ENCODE peak calls at places on chromosomes 6 and 20, in five cellular contexts. R is lung, P is astrocyte of the spinal cord, S is right atrium auricular region, K is transverse colon. Y is an unnamed sample.

GRCh38 chr6:165647041-165647440 is 16.0 kb downstream of the PDE10A start:
- DNase-seq in R (no peak), P (no peak), K (no peak), S (no peak), Y (no peak)

GRCh38 chr6:15897063-15897934 is 231.6 kb upstream of the MYLIP start:
- DNase-seq in S (peak), K (no peak), R (peak), P (no peak), Y (peak)

GRCh38 chr6:71457883-71458282 is 169.3 kb downstream of the OGFRL1 start:
- DNase-seq in S (no peak), R (no peak), K (no peak), P (no peak), Y (no peak)

GRCh38 chr6:66751630-66752029 is 1044.6 kb upstream of the EYS start:
- DNase-seq in P (no peak), K (no peak), R (no peak), S (no peak), Y (no peak)

GRCh38 chr6:26270903-26271639 is 93.9 kb upstream of the BTN3A2 start:
- DNase-seq in S (peak), K (peak), P (peak), R (peak), Y (peak)

GRCh38 chr6:159002432-159003160 is 2.6 kb upstream of the RSPH3 start:
- DNase-seq in R (no peak), P (peak), K (no peak), S (no peak), Y (peak)

GRCh38 chr6:132004668-132005067 is 53.5 kb upstream of the CCN2 start:
- DNase-seq in K (no peak), S (no peak), P (no peak), R (no peak), Y (no peak)

GRCh38 chr6:70838907-70839285 is 118.0 kb downstream of the B3GAT2 start:
- DNase-seq in R (no peak), K (no peak), S (no peak), P (no peak), Y (no peak)

GRCh38 chr6:88650029-88650619 is 313.3 kb downstream of the RNGTT start:
- DNase-seq in R (no peak), P (peak), K (no peak), S (no peak), Y (peak)

GRCh38 chr20:52972190-52972937 is at the start of gene TSHZ2:
- DNase-seq in S (no peak), P (peak), K (no peak), R (peak), Y (peak)

GRCh38 chr6:32971581-32972352 is 3.4 kb downstream of the BRD2 start:
- DNase-seq in S (peak), P (peak), R (peak), K (peak), Y (peak)

GRCh38 chr6:45608252-45608911 is 230.6 kb upstream of the SUPT3H start:
- DNase-seq in S (no peak), R (no peak), P (peak), K (no peak), Y (peak)

GRCh38 chr6:137102851-137103492 is 58.2 kb upstream of the IL20RA start:
- DNase-seq in S (no peak), P (no peak), R (no peak), K (no peak), Y (no peak)

GRCh38 chr6:52538921-52539354 is 37.9 kb downstream of the TRAM2 start:
- DNase-seq in K (no peak), P (no peak), S (no peak), R (no peak), Y (peak)

GRCh38 chr20:18943542-18943941 is 130.0 kb downstream of the SCP2D1 start:
- DNase-seq in S (no peak), P (no peak), R (no peak), K (no peak), Y (no peak)

DNA sequence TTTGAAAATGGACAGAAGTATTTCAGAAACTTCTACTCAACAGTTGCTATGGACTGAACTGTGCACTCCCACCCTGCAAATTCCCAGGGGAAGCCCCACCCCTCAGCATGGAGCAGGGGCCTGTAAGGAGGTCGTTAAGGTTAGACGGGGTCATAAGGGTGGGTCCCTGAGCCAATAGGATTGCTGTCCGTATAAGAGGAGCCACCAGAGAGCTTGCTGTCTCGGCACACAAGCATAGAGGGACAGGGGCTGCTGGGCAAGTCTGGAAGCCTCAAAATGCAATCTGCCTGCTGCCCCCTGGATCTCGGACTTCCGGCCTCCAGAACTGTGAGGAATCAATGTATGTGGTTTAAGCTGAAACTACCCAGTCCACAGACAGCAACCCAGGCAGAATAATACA is 37.4 kb upstream of the AFDN start:
- DNase-seq in S (no peak), P (no peak), R (no peak), K (no peak), Y (no peak)
- H3K4me3 ChIP-seq in S (no peak), P (no peak), R (no peak), K (no peak), Y (no peak)

GRCh38 chr20:1298888-1299511 is 29.9 kb downstream of the SDCBP2 start:
- DNase-seq in R (no peak), S (no peak), P (no peak), K (no peak), Y (no peak)

GRCh38 chr20:1298166-1298565 is 30.8 kb downstream of the SDCBP2 start:
- DNase-seq in P (no peak), R (no peak), K (no peak), S (no peak), Y (no peak)

GRCh38 chr20:1300083-1300840 is 28.7 kb downstream of the SDCBP2 start:
- DNase-seq in S (no peak), K (no peak), R (no peak), P (no peak), Y (no peak)

GRCh38 chr20:1301031-1301529 is 27.9 kb downstream of the SDCBP2 start:
- DNase-seq in K (no peak), P (peak), R (no peak), S (no peak), Y (peak)

DNA sequence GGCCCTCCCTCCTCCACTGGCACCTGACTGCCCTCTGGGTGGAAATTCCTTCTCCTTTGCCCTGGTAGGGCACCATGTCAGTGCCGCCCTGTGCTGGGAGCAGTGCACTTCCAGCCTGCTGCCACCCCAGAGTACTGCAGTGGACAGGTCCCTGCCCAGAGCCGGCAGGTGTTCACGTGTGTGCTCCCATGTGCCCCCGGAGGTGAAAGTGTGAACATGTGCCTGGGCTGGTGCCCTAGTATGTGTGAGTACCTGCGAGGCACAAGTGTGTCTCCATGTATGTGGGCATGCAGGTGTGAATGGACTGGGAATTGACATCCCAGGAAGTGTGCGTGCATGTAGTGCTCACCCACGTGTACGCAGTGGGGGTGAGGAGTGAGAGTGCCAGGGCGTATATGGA is 29.4 kb downstream of the SDCBP2 start:
- DNase-seq in P (no peak), K (no peak), R (no peak), S (no peak), Y (no peak)
- TF ChIP-seq CTCF in P (peak), K (no peak), R (no peak), S (no peak), Y (peak)

GRCh38 chr20:63026582-63027424 is 20.0 kb upstream of the BHLHE23 start:
- DNase-seq in S (no peak), R (no peak), P (no peak), K (no peak), Y (no peak)

GRCh38 chr20:63024573-63025392 is 18.0 kb upstream of the BHLHE23 start:
- DNase-seq in S (no peak), K (no peak), P (no peak), R (no peak), Y (no peak)

GRCh38 chr20:63027425-63028389 is 20.9 kb upstream of the BHLHE23 start:
- DNase-seq in K (no peak), R (no peak), P (no peak), S (no peak), Y (no peak)

GRCh38 chr20:63023836-63024571 is 17.2 kb upstream of the BHLHE23 start:
- DNase-seq in P (no peak), K (no peak), S (no peak), R (no peak), Y (no peak)

GRCh38 chr20:63025534-63026331 is 19.0 kb upstream of the BHLHE23 start:
- DNase-seq in K (no peak), R (no peak), P (no peak), S (no peak), Y (peak)
- H3K4me3 ChIP-seq in K (no peak), R (no peak), P (no peak), S (no peak), Y (no peak)

DNA sequence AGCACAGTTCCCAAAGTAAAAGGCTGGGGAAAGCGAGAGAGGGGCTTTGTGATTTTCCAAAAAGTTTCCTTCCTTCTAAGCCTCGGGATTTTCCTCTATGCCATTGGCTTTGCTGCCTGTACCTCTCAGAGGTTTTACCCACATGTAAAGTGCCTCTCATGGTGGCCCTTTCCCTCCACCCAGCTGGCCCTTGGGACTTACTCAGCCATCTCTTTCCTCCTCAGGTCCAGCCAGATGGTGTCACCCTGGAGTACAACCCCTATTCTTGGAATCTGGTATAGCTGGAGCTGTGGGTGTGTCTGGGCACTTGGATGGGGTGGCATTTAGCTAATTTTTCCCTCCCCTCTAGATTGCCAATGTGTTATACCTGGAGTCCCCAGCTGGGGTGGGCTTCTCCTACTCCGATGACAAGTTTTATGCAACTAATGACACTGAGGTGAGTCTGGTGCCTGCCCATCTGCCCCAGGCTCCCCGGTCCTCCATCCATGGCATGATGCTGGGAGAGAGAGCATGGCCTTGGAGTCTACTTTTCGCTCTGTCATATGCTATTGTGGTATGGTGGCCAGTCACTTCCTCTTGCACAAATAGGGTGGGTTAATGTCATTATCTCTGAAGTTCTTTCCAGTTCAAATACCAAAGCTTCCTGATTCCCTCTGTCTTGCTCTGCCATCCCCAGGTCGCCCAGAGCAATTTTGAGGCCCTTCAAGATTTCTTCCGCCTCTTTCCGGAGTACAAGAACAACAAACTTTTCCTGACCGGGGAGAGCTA is 1.1 kb downstream of the CTSA start:
- DNase-seq in K (peak), S (no peak), R (no peak), P (no peak), Y (no peak)
- TF ChIP-seq CTCF in K (no peak), S (no peak), R (no peak), P (peak), Y (peak)

DNA sequence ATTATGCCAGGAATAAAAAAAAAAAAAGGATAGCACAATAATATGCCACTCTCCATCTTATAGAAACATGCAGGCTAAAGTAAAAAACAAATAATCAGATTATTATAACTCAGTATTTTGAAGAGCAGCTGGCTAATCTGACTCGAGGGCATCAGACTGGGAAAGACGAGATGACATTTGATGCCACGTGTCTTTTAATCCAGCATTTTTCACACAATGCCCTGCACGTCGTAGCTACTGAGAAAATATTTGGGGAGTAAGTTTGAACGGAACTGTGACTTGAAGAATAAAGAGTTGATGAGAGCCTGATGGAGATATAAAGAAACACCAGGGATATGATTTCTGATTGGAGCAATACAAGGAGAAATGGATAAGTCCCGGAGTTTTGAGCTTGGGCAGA is 237.7 kb downstream of the ARID1B start:
- DNase-seq in K (no peak), S (no peak), R (no peak), P (no peak), Y (no peak)
- H3K4me3 ChIP-seq in K (no peak), S (no peak), R (no peak), P (no peak), Y (no peak)

GRCh38 chr20:56843817-56844216 is 214.7 kb downstream of the TFAP2C start:
- DNase-seq in R (no peak), K (no peak), P (no peak), S (no peak), Y (no peak)
- TF ChIP-seq CTCF in R (no peak), K (no peak), P (peak), S (no peak), Y (no peak)

DNA sequence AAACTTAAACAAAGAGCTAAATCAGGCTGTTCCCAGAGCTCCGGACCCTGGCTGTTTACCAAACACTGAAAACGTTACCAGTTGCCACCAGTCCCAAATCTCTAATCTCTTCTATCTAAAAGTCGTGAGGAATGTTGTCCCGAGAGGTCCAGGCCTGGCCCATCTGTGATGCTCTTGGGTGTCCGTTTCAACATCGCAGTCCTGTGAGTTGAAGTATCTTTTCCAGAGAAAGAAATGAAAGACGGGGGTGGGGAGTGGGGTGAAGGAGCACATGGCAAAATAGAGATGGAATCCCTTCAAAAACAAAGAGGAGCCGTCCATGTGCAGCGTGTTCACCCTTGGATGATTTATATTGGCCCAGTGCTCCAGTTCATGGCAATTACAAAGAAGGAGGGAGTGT is 111.9 kb downstream of the LY86 start:
- DNase-seq in P (no peak), K (no peak), S (no peak), R (no peak), Y (no peak)
- H3K4me3 ChIP-seq in P (no peak), K (no peak), S (no peak), R (no peak), Y (no peak)

DNA sequence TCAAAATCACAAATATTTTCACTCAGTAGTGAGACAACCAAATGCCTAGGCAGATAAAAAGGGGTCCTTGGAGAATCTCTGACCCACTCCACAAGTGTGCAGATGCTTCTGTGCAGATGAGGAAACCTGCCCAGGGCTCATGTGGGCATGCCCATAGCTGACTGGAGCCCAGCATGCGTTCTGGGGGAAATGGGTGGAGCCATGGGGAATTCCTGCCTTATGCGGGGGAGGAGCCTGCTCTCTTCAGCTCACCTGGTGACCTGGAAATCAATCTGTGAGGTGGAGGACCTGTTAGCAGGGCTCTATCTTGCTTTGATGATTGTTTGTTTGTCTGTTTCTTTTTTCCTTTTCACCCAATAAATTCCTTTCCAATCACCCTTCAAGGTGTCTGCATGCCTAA is 23.4 kb upstream of the PLN start:
- DNase-seq in P (no peak), S (no peak), R (no peak), K (no peak), Y (no peak)
- TF ChIP-seq CTCF in P (no peak), S (no peak), R (no peak), K (no peak), Y (no peak)

GRCh38 chr20:58131111-58131510 is 97.3 kb downstream of the ANKRD60 start:
- DNase-seq in P (peak), R (no peak), S (peak), K (no peak), Y (peak)
- H3K4me3 ChIP-seq in P (peak), R (no peak), S (no peak), K (no peak), Y (no peak)